ENCODE peak calls at places on chromosome 3, in ten cellular contexts. I is effector CD4-positive, alpha-beta T cell; X is lung microvascular endothelial cell; F is GM19239; Y is HCEC 1CT; T is A172; E is nephron progenitor cell; N is ACHN; V is iPS-NIHi11; J is CD4-positive, CD25-positive, alpha-beta regulatory T cell. Q is an unnamed sample.
A peak's percentile ranks its signal among the peaks of the same experiment; 100 is the strongest.

GRCh38 chr3:105187340-105187739 is 179.4 kb upstream of the ALCAM start:
- DNase-seq in I (no peak), X (no peak), F (no peak), Y (peak; percentile 42), T (no peak), E (no peak), N (no peak), V (no peak), J (no peak), Q (no peak)

GRCh38 chr3:108124337-108125150 is 33.7 kb upstream of the CD47 start:
- DNase-seq in I (peak; percentile 58), X (no peak), F (peak; percentile 48), Y (no peak), T (no peak), E (no peak), N (no peak), V (no peak), J (peak; percentile 49), Q (peak; percentile 36)

GRCh38 chr3:40169983-40170382 is 139.5 kb upstream of the EIF1B start:
- DNase-seq in I (no peak), X (no peak), F (peak; percentile 36), Y (no peak), T (no peak), E (no peak), N (no peak), V (no peak), J (no peak), Q (no peak)

GRCh38 chr3:171556574-171557145 is 96.5 kb upstream of the TNIK start:
- DNase-seq in I (no peak), X (peak; percentile 34), F (no peak), Y (no peak), T (peak; percentile 22), E (no peak), N (no peak), V (peak; percentile 39), J (no peak), Q (no peak)

GRCh38 chr3:113157408-113157980 is 53.9 kb upstream of the BOC start:
- DNase-seq in I (no peak), X (no peak), F (no peak), Y (no peak), T (no peak), E (no peak), N (no peak), V (no peak), J (no peak), Q (no peak)

GRCh38 chr3:133943639-133944131 is 48.0 kb upstream of the RAB6B start:
- DNase-seq in I (no peak), X (no peak), F (no peak), Y (peak; percentile 58), T (peak; percentile 97), E (no peak), N (peak; percentile 83), V (no peak), J (no peak), Q (no peak)

GRCh38 chr3:46660003-46660402 is 33.5 kb downstream of the ALS2CL start:
- DNase-seq in I (no peak), X (no peak), F (no peak), Y (no peak), T (no peak), E (no peak), N (no peak), V (peak; percentile 10), J (no peak), Q (no peak)

GRCh38 chr3:21750291-21750690 is 719 bp downstream of the ZNF385D start:
- DNase-seq in I (no peak), X (peak; percentile 23), F (no peak), Y (no peak), T (no peak), E (no peak), N (no peak), V (no peak), J (no peak), Q (no peak)

GRCh38 chr3:156171517-156172267 is 51.3 kb downstream of the KCNAB1 start:
- DNase-seq in I (no peak), X (no peak), F (no peak), Y (no peak), T (no peak), E (no peak), N (no peak), V (no peak), J (no peak), Q (no peak)

GRCh38 chr3:197983076-197983475 is 23.1 kb downstream of the LMLN start:
- DNase-seq in I (no peak), X (no peak), F (no peak), Y (no peak), T (no peak), E (no peak), N (no peak), V (no peak), J (no peak), Q (no peak)

GRCh38 chr3:61032991-61033390 is 218.3 kb downstream of the FHIT start:
- DNase-seq in I (no peak), X (no peak), F (no peak), Y (no peak), T (no peak), E (no peak), N (no peak), V (no peak), J (no peak), Q (no peak)

GRCh38 chr3:13580256-13581023 is 31.5 kb downstream of the FBLN2 start:
- DNase-seq in I (no peak), X (no peak), F (no peak), Y (no peak), T (peak; percentile 55), E (no peak), N (no peak), V (no peak), J (no peak), Q (no peak)

GRCh38 chr3:12224181-12225147 is 64.4 kb upstream of the PPARG start:
- DNase-seq in I (no peak), X (no peak), F (no peak), Y (peak; percentile 42), T (no peak), E (no peak), N (no peak), V (no peak), J (no peak), Q (no peak)